ENCODE peak calls at places on chromosomes 4 and X, in seven cellular contexts. J is Peyer's patch, D is HCT116, S is testis, U is breast epithelium, N is uterus, B is lower leg skin. M is an unnamed sample.
A peak's percentile ranks its signal among the peaks of the same experiment; 100 is the strongest.

GRCh38 chr4:122602277-122603142 is 18.4 kb downstream of the IL21 start:
- DNase-seq in J (no peak), D (peak; percentile 49), S (peak; percentile 23), U (no peak), N (no peak), B (no peak), M (peak; percentile 8)

GRCh38 chr4:100042711-100043110 is 92.6 kb upstream of the H2AZ1 start:
- DNase-seq in J (no peak), D (no peak), S (no peak), U (no peak), N (no peak), B (no peak), M (no peak)

GRCh38 chr4:8917868-8918783 is 46.5 kb upstream of the HMX1 start:
- DNase-seq in J (peak; percentile 72), D (peak; percentile 38), S (peak; percentile 74), U (peak; percentile 75), N (no peak), B (no peak), M (peak; percentile 43)

GRCh38 chr4:73853246-73853704 is at the start of gene PF4V1:
- DNase-seq in J (peak; percentile 58), D (no peak), S (peak; percentile 18), U (no peak), N (no peak), B (no peak), M (peak; percentile 21)

GRCh38 chr4:84920591-84920990 is 45.9 kb downstream of the WDFY3 start:
- DNase-seq in J (no peak), D (no peak), S (no peak), U (no peak), N (peak; percentile 21), B (no peak), M (no peak)

GRCh38 chrX:129823115-129823514 is 20.6 kb downstream of the ZDHHC9 start:
- DNase-seq in J (no peak), D (no peak), S (peak; percentile 37), U (no peak), N (peak; percentile 32), B (no peak), M (no peak)

GRCh38 chrX:151745651-151746050 is 11.1 kb downstream of the CNGA2 start:
- DNase-seq in J (no peak), D (no peak), S (no peak), U (no peak), N (no peak), B (no peak), M (no peak)

GRCh38 chrX:8815460-8816065 is 14.4 kb upstream of the FAM9A start:
- DNase-seq in J (no peak), D (peak; percentile 2), S (peak; percentile 16), U (no peak), N (no peak), B (peak; percentile 13), M (peak; percentile 6)

GRCh38 chrX:51641421-51642021 is 22.8 kb upstream of the CENPVL3 start:
- DNase-seq in J (no peak), D (peak; percentile 36), S (peak; percentile 47), U (no peak), N (no peak), B (no peak), M (no peak)

GRCh38 chrX:101450052-101450451 is 35.2 kb upstream of the ARMCX4 start:
- DNase-seq in J (no peak), D (no peak), S (no peak), U (no peak), N (no peak), B (no peak), M (no peak)
- TF ChIP-seq POLR2A in J (no peak), D (no peak), S (no peak), U (no peak), N (no peak), B (no peak), M (no peak)

DNA sequence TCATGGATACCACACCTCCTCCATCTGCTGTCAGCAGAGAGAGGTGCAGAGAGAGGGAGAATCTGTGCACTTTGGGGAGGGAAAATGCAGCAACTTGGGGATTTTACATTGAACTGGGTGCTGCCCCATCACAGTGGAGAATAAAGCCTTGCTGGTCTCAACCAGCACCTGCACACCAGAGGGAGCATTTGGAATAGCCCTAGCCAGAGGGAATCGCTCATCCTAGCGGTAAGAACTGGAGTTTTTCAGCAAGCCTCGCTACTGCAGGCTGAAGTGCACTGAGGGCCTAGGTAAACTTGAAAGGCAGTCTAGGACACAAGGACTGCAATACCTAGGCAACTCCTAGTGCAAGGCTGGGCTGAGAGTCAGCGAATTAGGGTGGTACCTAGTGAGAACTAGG is 148.7 kb downstream of the KDR start:
- DNase-seq in J (no peak), D (no peak), S (no peak), U (no peak), N (no peak), B (no peak), M (no peak)
- TF ChIP-seq CTCF in J (no peak), D (no peak), S (no peak), U (no peak), N (no peak), B (no peak), M (no peak)

DNA sequence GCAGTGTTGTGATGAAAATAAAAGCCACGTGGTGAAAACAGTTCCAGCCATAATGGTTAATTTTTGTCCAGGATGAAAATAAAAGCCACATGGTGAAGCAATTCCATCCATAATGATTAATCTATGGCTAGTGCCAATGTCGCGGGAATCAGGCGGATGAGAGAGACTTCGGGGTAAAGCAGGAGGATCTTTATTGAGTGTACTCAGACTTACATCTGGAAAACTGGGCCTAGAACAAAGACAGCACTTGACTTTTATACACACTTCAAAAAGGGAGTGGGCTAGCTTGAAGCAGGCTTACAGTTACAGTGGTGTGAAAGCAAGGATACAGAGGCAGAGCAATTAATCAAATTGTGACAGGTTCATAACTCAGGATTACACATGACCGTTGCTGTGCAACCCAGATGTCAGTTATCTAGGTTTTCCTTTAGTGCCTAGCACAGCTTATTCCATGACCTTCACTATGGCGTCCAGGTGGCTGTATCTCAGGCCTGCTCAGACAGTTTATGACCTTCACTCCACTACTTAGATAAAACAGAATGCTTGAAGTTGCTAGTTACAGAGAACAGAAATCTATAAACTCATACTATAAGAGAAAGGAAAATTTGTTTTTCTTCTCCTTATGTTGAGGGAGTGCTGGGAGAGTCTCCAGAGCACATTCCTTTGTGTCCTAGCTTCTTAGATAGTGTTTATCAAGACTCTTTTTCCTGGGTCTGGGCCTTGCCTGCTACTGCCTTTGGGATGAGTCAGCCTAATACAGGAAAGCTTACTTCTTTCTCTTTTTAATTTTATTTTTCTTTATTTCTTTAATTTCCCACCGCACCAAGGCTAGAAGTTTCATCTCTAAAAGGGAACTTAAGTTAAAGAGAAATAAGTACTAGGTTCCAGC is 5.9 kb upstream of the PLA2G12A start:
- DNase-seq in J (no peak), D (no peak), S (peak; percentile 19), U (no peak), N (no peak), B (no peak), M (no peak)
- TF ChIP-seq POLR2A in J (no peak), D (no peak), S (no peak), U (no peak), N (no peak), B (no peak), M (no peak)

GRCh38 chr4:21517460-21517859 is 431.1 kb downstream of the KCNIP4 start:
- DNase-seq in J (no peak), D (no peak), S (no peak), U (no peak), N (no peak), B (no peak), M (no peak)

DNA sequence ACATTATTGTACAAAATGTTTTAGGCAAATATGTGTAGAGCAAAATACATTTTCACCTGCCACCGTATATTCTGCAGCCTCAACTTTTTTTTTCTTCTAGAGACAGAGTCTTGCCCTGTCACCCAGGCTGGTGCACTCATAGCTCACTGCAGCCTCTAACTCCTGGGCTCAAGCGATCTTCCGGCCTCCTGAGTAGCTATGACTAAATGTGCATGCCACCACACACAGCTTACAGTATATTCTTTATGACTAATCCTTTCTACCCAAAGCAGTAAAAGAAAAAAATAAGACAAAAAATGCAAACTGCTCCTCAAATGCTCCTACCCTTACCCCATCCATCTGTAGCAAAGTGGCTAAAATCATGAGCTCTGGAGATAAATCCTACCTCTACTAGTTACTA is 426.3 kb downstream of the KCNIP4 start:
- DNase-seq in J (no peak), D (no peak), S (no peak), U (no peak), N (no peak), B (no peak), M (no peak)
- TF ChIP-seq CTCF in J (no peak), D (no peak), S (no peak), U (no peak), N (no peak), B (no peak), M (no peak)

GRCh38 chrX:123961268-123962005 is at the start of gene STAG2:
- DNase-seq in J (peak; percentile 66), D (peak; percentile 73), S (peak; percentile 83), U (peak; percentile 58), N (peak; percentile 86), B (peak; percentile 76), M (peak; percentile 77)

GRCh38 chrX:123960956-123961267 is 594 bp upstream of the STAG2 start:
- DNase-seq in J (peak; percentile 49), D (no peak), S (no peak), U (no peak), N (no peak), B (peak; percentile 15), M (no peak)

GRCh38 chrX:123964155-123964554 is 2.6 kb downstream of the STAG2 start:
- DNase-seq in J (no peak), D (no peak), S (no peak), U (no peak), N (no peak), B (no peak), M (no peak)

GRCh38 chrX:123962006-123962485 is 540 bp downstream of the STAG2 start:
- DNase-seq in J (no peak), D (peak; percentile 24), S (no peak), U (no peak), N (no peak), B (no peak), M (no peak)

DNA sequence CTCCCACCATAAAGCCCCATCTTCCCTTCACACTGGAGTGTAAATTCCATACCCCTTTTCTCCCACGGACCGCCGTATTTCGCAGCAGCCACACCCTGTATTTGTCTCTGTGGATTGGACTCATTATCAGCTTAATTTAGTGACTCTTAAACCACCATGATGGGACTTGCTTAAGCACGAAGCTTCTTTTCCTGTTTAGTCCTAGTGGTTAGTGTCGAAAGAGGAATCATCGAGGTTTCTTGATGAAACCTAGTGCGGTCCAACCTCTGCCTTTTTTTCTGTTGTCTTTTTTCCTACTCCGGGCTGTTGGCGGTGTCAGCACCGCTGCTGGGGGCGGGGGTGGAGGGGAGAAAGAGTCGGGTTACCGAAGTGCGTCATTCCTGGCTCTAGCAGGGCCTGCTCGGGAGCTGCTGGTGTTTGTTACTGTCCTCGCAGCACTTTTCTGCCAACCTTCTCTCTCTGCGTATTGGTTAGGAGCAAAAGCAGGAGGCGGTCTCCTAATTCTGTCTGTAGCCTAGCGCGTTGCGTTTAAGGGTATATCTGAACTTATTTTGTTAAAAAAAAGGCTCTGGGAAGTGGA is 1.4 kb downstream of the STAG2 start:
- DNase-seq in J (peak; percentile 81), D (peak; percentile 75), S (peak; percentile 89), U (peak; percentile 86), N (peak; percentile 95), B (peak; percentile 92), M (peak; percentile 92)
- TF ChIP-seq POLR2A in J (peak; percentile 83), D (no peak), S (no peak), U (peak; percentile 47), N (peak; percentile 76), B (no peak), M (peak; percentile 63)

GRCh38 chr4:69025191-69025998 is 70.9 kb upstream of the UGT2B7 start:
- DNase-seq in J (no peak), D (peak; percentile 2), S (no peak), U (no peak), N (no peak), B (no peak), M (no peak)
- TF ChIP-seq CTCF in J (peak; percentile 39), D (no peak), S (no peak), U (no peak), N (no peak), B (no peak), M (no peak)